ENCODE peak calls at places on chromosomes 6 and 20, in six cellular contexts. One of them, this sample, is unnamed.

GRCh38 chr6:43836507-43836906 is 66.5 kb downstream of the VEGFA start:
- DNase-seq in aorta: no peak
- DNase-seq in mucosa of descending colon: no peak
- DNase-seq in naive thymus-derived CD4-positive, alpha-beta T cell: no peak
- DNase-seq in right lobe of liver: no peak
- DNase-seq in cardiac fibroblast: no peak
- DNase-seq in this sample: no peak

GRCh38 chr6:125867483-125867935 is 76.7 kb downstream of the NCOA7 start:
- DNase-seq in aorta: no peak
- DNase-seq in mucosa of descending colon: no peak
- DNase-seq in naive thymus-derived CD4-positive, alpha-beta T cell: no peak
- DNase-seq in right lobe of liver: no peak
- DNase-seq in cardiac fibroblast: peak; percentile 85
- DNase-seq in this sample: no peak

GRCh38 chr6:106509420-106510089 is 119.7 kb downstream of the RTN4IP1 start:
- DNase-seq in aorta: no peak
- DNase-seq in mucosa of descending colon: no peak
- DNase-seq in naive thymus-derived CD4-positive, alpha-beta T cell: no peak
- DNase-seq in right lobe of liver: no peak
- DNase-seq in cardiac fibroblast: peak; percentile 30
- DNase-seq in this sample: no peak

GRCh38 chr6:169158750-169159149 is 94.9 kb downstream of the THBS2 start:
- DNase-seq in aorta: no peak
- DNase-seq in mucosa of descending colon: no peak
- DNase-seq in naive thymus-derived CD4-positive, alpha-beta T cell: no peak
- DNase-seq in right lobe of liver: no peak
- DNase-seq in cardiac fibroblast: no peak
- DNase-seq in this sample: no peak

GRCh38 chr6:160063771-160064413 is 57.7 kb upstream of the SLC22A1 start:
- DNase-seq in aorta: no peak
- DNase-seq in mucosa of descending colon: no peak
- DNase-seq in naive thymus-derived CD4-positive, alpha-beta T cell: no peak
- DNase-seq in right lobe of liver: no peak
- DNase-seq in cardiac fibroblast: no peak
- DNase-seq in this sample: no peak

GRCh38 chr6:90136850-90137249 is 159.8 kb downstream of the BACH2 start:
- DNase-seq in aorta: no peak
- DNase-seq in mucosa of descending colon: no peak
- DNase-seq in naive thymus-derived CD4-positive, alpha-beta T cell: no peak
- DNase-seq in right lobe of liver: no peak
- DNase-seq in cardiac fibroblast: no peak
- DNase-seq in this sample: no peak

GRCh38 chr6:157244780-157245179 is 78.5 kb downstream of the TMEM242 start:
- DNase-seq in aorta: peak; percentile 11
- DNase-seq in mucosa of descending colon: no peak
- DNase-seq in naive thymus-derived CD4-positive, alpha-beta T cell: no peak
- DNase-seq in right lobe of liver: no peak
- DNase-seq in cardiac fibroblast: no peak
- DNase-seq in this sample: no peak

GRCh38 chr6:147507162-147508072 is 1.1 kb upstream of the SAMD5 start:
- DNase-seq in aorta: peak; percentile 36
- DNase-seq in mucosa of descending colon: peak; percentile 42
- DNase-seq in naive thymus-derived CD4-positive, alpha-beta T cell: no peak
- DNase-seq in right lobe of liver: peak; percentile 53
- DNase-seq in cardiac fibroblast: peak; percentile 7
- DNase-seq in this sample: peak; percentile 24

GRCh38 chr6:114195736-114196403 is 147.0 kb downstream of the HS3ST5 start:
- DNase-seq in aorta: no peak
- DNase-seq in mucosa of descending colon: no peak
- DNase-seq in naive thymus-derived CD4-positive, alpha-beta T cell: no peak
- DNase-seq in right lobe of liver: no peak
- DNase-seq in cardiac fibroblast: no peak
- DNase-seq in this sample: no peak

GRCh38 chr6:29745386-29745785 is 22.2 kb downstream of the HLA-F start:
- DNase-seq in aorta: no peak
- DNase-seq in mucosa of descending colon: no peak
- DNase-seq in naive thymus-derived CD4-positive, alpha-beta T cell: no peak
- DNase-seq in right lobe of liver: no peak
- DNase-seq in cardiac fibroblast: no peak
- DNase-seq in this sample: no peak

GRCh38 chr6:54776891-54777290 is 69.7 kb upstream of the FAM83B start:
- DNase-seq in aorta: no peak
- DNase-seq in mucosa of descending colon: no peak
- DNase-seq in naive thymus-derived CD4-positive, alpha-beta T cell: no peak
- DNase-seq in right lobe of liver: no peak
- DNase-seq in cardiac fibroblast: no peak
- DNase-seq in this sample: no peak

GRCh38 chr6:12548526-12548925 is 168.0 kb upstream of the PHACTR1 start:
- DNase-seq in aorta: no peak
- DNase-seq in mucosa of descending colon: no peak
- DNase-seq in naive thymus-derived CD4-positive, alpha-beta T cell: no peak
- DNase-seq in right lobe of liver: no peak
- DNase-seq in cardiac fibroblast: peak; percentile 74
- DNase-seq in this sample: no peak

GRCh38 chr6:15061176-15061575 is 184.7 kb upstream of the JARID2 start:
- DNase-seq in aorta: no peak
- DNase-seq in mucosa of descending colon: no peak
- DNase-seq in naive thymus-derived CD4-positive, alpha-beta T cell: no peak
- DNase-seq in right lobe of liver: no peak
- DNase-seq in cardiac fibroblast: no peak
- DNase-seq in this sample: no peak

GRCh38 chr6:55659304-55659703 is 80.3 kb upstream of the HMGCLL1 start:
- DNase-seq in aorta: no peak
- DNase-seq in mucosa of descending colon: no peak
- DNase-seq in naive thymus-derived CD4-positive, alpha-beta T cell: no peak
- DNase-seq in right lobe of liver: no peak
- DNase-seq in cardiac fibroblast: no peak
- DNase-seq in this sample: no peak

GRCh38 chr20:58984691-58985090 is 3.6 kb downstream of the NELFCD start:
- DNase-seq in aorta: no peak
- DNase-seq in mucosa of descending colon: no peak
- DNase-seq in naive thymus-derived CD4-positive, alpha-beta T cell: no peak
- DNase-seq in right lobe of liver: no peak
- DNase-seq in cardiac fibroblast: no peak
- DNase-seq in this sample: no peak

GRCh38 chr6:106162926-106163325 is 76.8 kb downstream of the PRDM1 start:
- DNase-seq in aorta: no peak
- DNase-seq in mucosa of descending colon: no peak
- DNase-seq in naive thymus-derived CD4-positive, alpha-beta T cell: no peak
- DNase-seq in right lobe of liver: no peak
- DNase-seq in cardiac fibroblast: peak; percentile 19
- DNase-seq in this sample: no peak

DNA sequence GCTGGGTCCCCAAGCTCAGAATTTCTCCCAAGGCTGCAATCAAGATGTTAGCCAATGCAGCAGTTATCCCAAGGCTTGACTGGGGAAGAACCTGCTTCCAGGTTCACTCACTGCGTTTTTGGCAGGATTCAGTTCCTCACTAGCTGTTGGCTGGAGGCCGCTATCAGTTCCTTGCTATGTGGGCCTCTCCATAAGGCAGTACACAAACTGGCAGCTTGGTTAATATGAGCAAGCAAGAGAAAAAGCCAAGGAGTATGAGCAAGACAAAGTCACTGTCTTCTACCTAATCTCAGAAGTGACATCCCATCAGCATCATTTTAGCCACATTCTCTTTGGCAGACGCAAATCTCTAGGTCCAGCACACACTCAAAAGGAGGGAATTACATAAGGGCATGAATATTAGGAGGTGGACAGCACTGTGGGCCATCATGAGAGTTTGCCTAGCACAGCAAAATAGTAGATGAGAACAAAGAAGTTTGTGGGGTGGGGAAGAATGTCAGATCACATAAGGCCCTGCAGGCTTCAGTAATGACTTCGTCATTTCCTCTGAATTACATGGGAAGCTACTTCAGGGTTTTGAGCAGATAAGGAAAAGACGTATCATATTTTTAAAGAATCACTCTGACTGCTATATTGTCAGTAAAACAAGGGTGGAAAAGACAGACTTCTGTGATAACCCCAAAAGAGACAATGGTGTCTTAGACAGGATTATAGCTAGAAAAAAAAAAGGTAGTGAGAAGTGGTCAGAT is 25.5 kb downstream of the LMBRD1 start:
- DNase-seq in aorta: no peak
- DNase-seq in mucosa of descending colon: no peak
- DNase-seq in naive thymus-derived CD4-positive, alpha-beta T cell: no peak
- DNase-seq in right lobe of liver: no peak
- DNase-seq in cardiac fibroblast: peak; percentile 31
- DNase-seq in this sample: no peak
- H3K4me3 ChIP-seq in aorta: no peak overlapping the region
- H3K4me3 ChIP-seq in mucosa of descending colon: no peak overlapping the region
- H3K4me3 ChIP-seq in naive thymus-derived CD4-positive, alpha-beta T cell: no peak overlapping the region
- H3K4me3 ChIP-seq in right lobe of liver: no peak overlapping the region
- H3K4me3 ChIP-seq in cardiac fibroblast: no peak overlapping the region
- H3K4me3 ChIP-seq in this sample: no peak overlapping the region

DNA sequence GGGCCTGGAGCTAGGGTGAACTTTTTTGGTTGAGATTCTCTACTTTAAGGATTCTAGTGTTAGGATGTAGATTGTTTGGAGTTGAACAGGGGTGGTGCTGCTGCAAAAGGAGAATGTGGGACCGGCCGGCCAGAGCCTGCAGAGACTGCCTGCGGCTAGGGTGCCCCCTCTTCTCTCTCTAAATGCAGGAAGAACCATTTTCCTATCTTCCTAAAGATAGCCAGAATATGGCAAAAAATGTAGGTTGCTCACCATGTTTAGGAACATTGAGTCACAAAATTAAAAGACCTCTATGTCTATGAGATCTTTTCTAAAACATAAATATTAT is 39.5 kb downstream of the BICRAL start:
- DNase-seq in aorta: no peak
- DNase-seq in mucosa of descending colon: no peak
- DNase-seq in naive thymus-derived CD4-positive, alpha-beta T cell: no peak
- DNase-seq in right lobe of liver: no peak
- DNase-seq in cardiac fibroblast: no peak
- DNase-seq in this sample: no peak
- H3K4me3 ChIP-seq in aorta: no peak overlapping the region
- H3K4me3 ChIP-seq in mucosa of descending colon: no peak overlapping the region
- H3K4me3 ChIP-seq in naive thymus-derived CD4-positive, alpha-beta T cell: no peak overlapping the region
- H3K4me3 ChIP-seq in right lobe of liver: no peak overlapping the region
- H3K4me3 ChIP-seq in cardiac fibroblast: no peak overlapping the region
- H3K4me3 ChIP-seq in this sample: no peak overlapping the region

DNA sequence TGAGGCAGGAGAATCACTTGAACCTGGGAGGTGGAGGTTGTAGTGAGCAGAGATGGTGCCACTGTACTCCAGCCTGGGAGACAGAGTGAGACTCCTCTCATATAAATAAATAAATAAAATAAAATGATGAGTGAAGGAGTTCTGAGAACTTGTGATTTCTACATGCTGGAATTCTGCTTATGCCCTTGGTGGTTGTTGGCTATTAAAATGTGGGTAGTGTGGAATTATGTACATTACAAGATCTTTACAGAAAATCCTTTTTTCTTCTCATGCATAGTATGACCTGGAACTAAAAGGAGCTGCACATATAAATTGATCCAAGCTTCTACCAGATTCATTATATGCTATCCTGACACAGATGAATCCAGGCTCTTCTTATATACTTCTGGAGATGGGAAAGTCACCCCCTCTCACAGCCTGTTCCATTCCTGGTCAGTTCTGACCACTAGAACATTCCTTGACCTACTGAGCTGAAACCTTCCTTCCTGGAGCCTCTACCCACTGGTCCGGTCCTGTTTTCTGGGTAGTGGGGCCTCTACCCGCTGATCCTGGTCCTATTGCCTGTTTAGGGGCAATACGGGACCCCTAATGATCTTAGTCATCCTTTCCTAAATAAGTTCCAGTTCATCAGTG is 37.7 kb upstream of the TAF8 start:
- DNase-seq in aorta: no peak
- DNase-seq in mucosa of descending colon: no peak
- DNase-seq in naive thymus-derived CD4-positive, alpha-beta T cell: no peak
- DNase-seq in right lobe of liver: no peak
- DNase-seq in cardiac fibroblast: peak; percentile 9
- DNase-seq in this sample: no peak
- H3K4me3 ChIP-seq in aorta: no peak overlapping the region
- H3K4me3 ChIP-seq in mucosa of descending colon: no peak overlapping the region
- H3K4me3 ChIP-seq in naive thymus-derived CD4-positive, alpha-beta T cell: no peak overlapping the region
- H3K4me3 ChIP-seq in right lobe of liver: no peak overlapping the region
- H3K4me3 ChIP-seq in cardiac fibroblast: no peak overlapping the region
- H3K4me3 ChIP-seq in this sample: no peak overlapping the region

GRCh38 chr6:132853059-132853458 is 38.7 kb downstream of the RPS12 start:
- DNase-seq in aorta: no peak
- DNase-seq in mucosa of descending colon: no peak
- DNase-seq in naive thymus-derived CD4-positive, alpha-beta T cell: no peak
- DNase-seq in right lobe of liver: no peak
- DNase-seq in cardiac fibroblast: no peak
- DNase-seq in this sample: no peak
- H3K4me3 ChIP-seq in aorta: no peak overlapping the region
- H3K4me3 ChIP-seq in mucosa of descending colon: no peak overlapping the region
- H3K4me3 ChIP-seq in naive thymus-derived CD4-positive, alpha-beta T cell: no peak overlapping the region
- H3K4me3 ChIP-seq in right lobe of liver: no peak overlapping the region
- H3K4me3 ChIP-seq in cardiac fibroblast: no peak overlapping the region
- H3K4me3 ChIP-seq in this sample: no peak overlapping the region

DNA sequence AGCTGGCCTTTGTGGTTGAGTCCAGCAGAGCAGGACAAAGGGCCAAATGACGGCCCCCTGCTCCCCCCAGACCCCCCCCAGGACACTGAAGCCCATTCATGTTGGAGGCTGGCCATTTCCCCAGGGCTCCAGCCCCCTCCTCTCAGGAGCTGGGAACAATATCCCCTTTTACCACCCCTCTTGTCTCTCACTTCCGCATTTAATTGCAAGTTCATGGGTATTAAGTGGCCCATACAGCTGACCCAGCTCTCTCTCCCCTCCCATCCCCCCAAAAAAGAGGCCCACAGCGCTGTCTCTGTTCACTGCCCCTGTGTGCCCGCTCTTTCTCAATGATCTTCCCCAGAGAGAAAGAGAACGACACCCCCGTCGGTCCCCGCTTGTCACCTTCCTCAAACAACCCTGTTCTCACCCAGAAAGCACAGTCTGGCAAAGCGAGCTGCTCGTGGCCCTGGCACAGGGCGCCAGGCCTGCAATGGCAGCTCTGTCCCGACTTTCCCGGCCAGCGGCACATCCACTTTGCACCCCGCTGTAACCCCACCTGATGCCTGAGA is 30.4 kb downstream of the PREX1 start:
- DNase-seq in aorta: peak; percentile 82
- DNase-seq in mucosa of descending colon: no peak
- DNase-seq in naive thymus-derived CD4-positive, alpha-beta T cell: no peak
- DNase-seq in right lobe of liver: peak; percentile 42
- DNase-seq in cardiac fibroblast: no peak
- DNase-seq in this sample: peak; percentile 9
- H3K4me3 ChIP-seq in aorta: no peak overlapping the region
- H3K4me3 ChIP-seq in mucosa of descending colon: no peak overlapping the region
- H3K4me3 ChIP-seq in naive thymus-derived CD4-positive, alpha-beta T cell: no peak overlapping the region
- H3K4me3 ChIP-seq in right lobe of liver: no peak overlapping the region
- H3K4me3 ChIP-seq in cardiac fibroblast: no peak overlapping the region
- H3K4me3 ChIP-seq in this sample: no peak overlapping the region

This sample was measured in thyroid gland.